ENCODE peak calls at places on chromosomes 16 and 17, in six cellular contexts. Z is BE2C, R is iPS DF 19.7, C is HEK293T, Y is mesenchymal stem cell, T is NCI-H2171. N is an unnamed sample.

GRCh38 chr17:40540448-40540847 is 24.8 kb downstream of the CCR7 start:
- DNase-seq in C (no peak), T (no peak), Z (no peak), Y (no peak), R (no peak), N (no peak)

GRCh38 chr17:58786586-58787295 is 31.1 kb downstream of the PPM1E start:
- DNase-seq in Y (peak), Z (peak), T (no peak), R (no peak), C (no peak), N (no peak)

GRCh38 chr16:13909069-13909468 is 10.9 kb upstream of the ERCC4 start:
- DNase-seq in C (no peak), Y (no peak), T (no peak), Z (no peak), R (no peak), N (no peak)

GRCh38 chr17:7321466-7321865 is 6.3 kb upstream of the GPS2 start:
- DNase-seq in T (no peak), C (no peak), Z (no peak), R (no peak), Y (no peak), N (no peak)

GRCh38 chr16:48321307-48322036 is 63.7 kb downstream of the SIAH1 start:
- DNase-seq in Y (peak), Z (no peak), R (no peak), T (no peak), C (no peak), N (no peak)

GRCh38 chr16:12801511-12802042 is 2.1 kb downstream of the CPPED1 start:
- DNase-seq in Y (peak), T (no peak), R (no peak), Z (no peak), C (no peak), N (no peak)

GRCh38 chr17:55202906-55203305 is 61.9 kb upstream of the HLF start:
- DNase-seq in Z (no peak), R (no peak), T (peak), Y (no peak), C (no peak), N (no peak)

GRCh38 chr16:9225527-9226316 is 134.3 kb downstream of the HAPSTR1 start:
- DNase-seq in R (peak), Y (no peak), Z (no peak), T (no peak), C (peak), N (no peak)

GRCh38 chr17:27504188-27504995 is 48.1 kb downstream of the KSR1 start:
- DNase-seq in Z (no peak), Y (no peak), C (no peak), R (no peak), T (peak), N (no peak)

GRCh38 chr17:33234930-33235685 is 58.0 kb downstream of the ASIC2 start:
- DNase-seq in Z (peak), C (no peak), R (no peak), Y (peak), T (no peak), N (no peak)

GRCh38 chr17:77602062-77602746 is 356.3 kb upstream of the TNRC6C start:
- DNase-seq in Y (peak), C (no peak), T (no peak), Z (no peak), R (no peak), N (no peak)